ENCODE peak calls at places on chromosomes 16 and 17, in six cellular contexts. R is mucosa of descending colon; X is globus pallidus; H is iPS-NIHi11; U is activated naive CD4-positive, alpha-beta T cell; G is sciatic nerve. I is an unnamed sample.

GRCh38 chr17:58755269-58755576 is 431 bp upstream of the PPM1E start:
- DNase-seq in U (no peak), X (no peak), R (no peak), G (no peak), H (no peak), I (no peak)

GRCh38 chr16:399278-400019 is 2.2 kb upstream of the DECR2 start:
- DNase-seq in U (no peak), X (no peak), H (no peak), G (no peak), R (no peak), I (no peak)

GRCh38 chr17:35432176-35433074 is at the start of gene SLFN12:
- DNase-seq in X (peak), H (peak), G (peak), R (peak), U (no peak), I (no peak)

GRCh38 chr17:27793906-27794380 is 6.4 kb downstream of the NOS2 start:
- DNase-seq in G (no peak), H (no peak), X (no peak), R (no peak), U (no peak), I (no peak)

GRCh38 chr16:50266337-50267091 is at the start of gene ADCY7:
- DNase-seq in U (peak), R (peak), G (peak), X (no peak), H (peak), I (peak)

GRCh38 chr17:72968798-72969197 is 123.7 kb downstream of the SLC39A11 start:
- DNase-seq in U (no peak), H (no peak), X (no peak), R (no peak), G (no peak), I (no peak)

GRCh38 chr17:61389670-61390478 is 9.8 kb upstream of the TBX2 start:
- DNase-seq in U (no peak), R (peak), H (peak), X (no peak), G (no peak), I (no peak)

GRCh38 chr17:47720754-47721533 is 12.1 kb upstream of the TBX21 start:
- DNase-seq in U (no peak), H (peak), G (no peak), R (no peak), X (no peak), I (no peak)

GRCh38 chr16:85395913-85396878 is 216.9 kb upstream of the GSE1 start:
- DNase-seq in U (no peak), X (no peak), R (peak), H (no peak), G (peak), I (peak)

GRCh38 chr17:70239391-70239826 is 70.1 kb downstream of the KCNJ2 start:
- DNase-seq in X (no peak), G (no peak), U (no peak), H (no peak), R (no peak), I (no peak)

GRCh38 chr16:19085679-19086200 is 18.3 kb downstream of the COQ7 start:
- DNase-seq in U (no peak), R (peak), H (no peak), X (no peak), G (no peak), I (no peak)

GRCh38 chr17:36500745-36501225 is 14.3 kb downstream of the ZNHIT3 start:
- DNase-seq in U (no peak), X (no peak), H (no peak), G (no peak), R (no peak), I (no peak)